ENCODE peak calls at places on chromosomes 12 and 14, in six cellular contexts. One of them, this sample, is unnamed. For H3K4me1, the result is how much of the 10 kb centered on the place peaks cover.

GRCh38 chr12:28606967-28607557 is 416.8 kb downstream of the CCDC91 start:
- DNase-seq in gastrocnemius medialis: no peak
- DNase-seq in IMR-90: no peak
- DNase-seq in stomach: no peak
- DNase-seq in CD8-positive, alpha-beta T cell: no peak
- DNase-seq in neural progenitor cell: no peak
- DNase-seq in this sample: no peak

GRCh38 chr14:83425138-83425537 is 1891.5 kb upstream of the SEL1L start:
- DNase-seq in gastrocnemius medialis: no peak
- DNase-seq in IMR-90: peak
- DNase-seq in stomach: no peak
- DNase-seq in CD8-positive, alpha-beta T cell: no peak
- DNase-seq in neural progenitor cell: no peak
- DNase-seq in this sample: no peak

GRCh38 chr12:127108360-127109215 is 1158.4 kb upstream of the TMEM132C start:
- DNase-seq in gastrocnemius medialis: no peak
- DNase-seq in IMR-90: peak
- DNase-seq in stomach: peak
- DNase-seq in CD8-positive, alpha-beta T cell: peak
- DNase-seq in neural progenitor cell: peak
- DNase-seq in this sample: peak

GRCh38 chr14:84859116-84859515 is 670.8 kb upstream of the FLRT2 start:
- DNase-seq in gastrocnemius medialis: no peak
- DNase-seq in IMR-90: no peak
- DNase-seq in stomach: no peak
- DNase-seq in CD8-positive, alpha-beta T cell: no peak
- DNase-seq in neural progenitor cell: no peak
- DNase-seq in this sample: no peak

GRCh38 chr14:70663707-70664179 is 22.0 kb downstream of the TTC9 start:
- DNase-seq in gastrocnemius medialis: no peak
- DNase-seq in IMR-90: peak
- DNase-seq in stomach: no peak
- DNase-seq in CD8-positive, alpha-beta T cell: no peak
- DNase-seq in neural progenitor cell: no peak
- DNase-seq in this sample: no peak

GRCh38 chr14:92633724-92634123 is 114.7 kb downstream of the LGMN start:
- DNase-seq in gastrocnemius medialis: no peak
- DNase-seq in IMR-90: peak
- DNase-seq in stomach: no peak
- DNase-seq in CD8-positive, alpha-beta T cell: no peak
- DNase-seq in neural progenitor cell: no peak
- DNase-seq in this sample: no peak

GRCh38 chr12:103727638-103728037 is 113.4 kb downstream of the NT5DC3 start:
- DNase-seq in gastrocnemius medialis: no peak
- DNase-seq in IMR-90: no peak
- DNase-seq in stomach: no peak
- DNase-seq in CD8-positive, alpha-beta T cell: no peak
- DNase-seq in neural progenitor cell: no peak
- DNase-seq in this sample: no peak

GRCh38 chr12:67222302-67222701 is 46.9 kb upstream of the CAND1 start:
- DNase-seq in gastrocnemius medialis: no peak
- DNase-seq in IMR-90: peak
- DNase-seq in stomach: no peak
- DNase-seq in CD8-positive, alpha-beta T cell: no peak
- DNase-seq in neural progenitor cell: peak
- DNase-seq in this sample: no peak

GRCh38 chr12:70427611-70428010 is 61.5 kb downstream of the KCNMB4 start:
- DNase-seq in gastrocnemius medialis: no peak
- DNase-seq in IMR-90: no peak
- DNase-seq in stomach: no peak
- DNase-seq in CD8-positive, alpha-beta T cell: no peak
- DNase-seq in neural progenitor cell: no peak
- DNase-seq in this sample: no peak

GRCh38 chr12:28574746-28575592 is 384.7 kb downstream of the CCDC91 start:
- DNase-seq in gastrocnemius medialis: no peak
- DNase-seq in IMR-90: no peak
- DNase-seq in stomach: no peak
- DNase-seq in CD8-positive, alpha-beta T cell: no peak
- DNase-seq in neural progenitor cell: no peak
- DNase-seq in this sample: no peak

GRCh38 chr12:65958456-65958855 is 134.2 kb downstream of the HMGA2 start:
- DNase-seq in gastrocnemius medialis: no peak
- DNase-seq in IMR-90: peak
- DNase-seq in stomach: no peak
- DNase-seq in CD8-positive, alpha-beta T cell: no peak
- DNase-seq in neural progenitor cell: no peak
- DNase-seq in this sample: no peak
- H3K27ac ChIP-seq in gastrocnemius medialis: no peak
- H3K27ac ChIP-seq in IMR-90: no peak
- H3K27ac ChIP-seq in stomach: no peak
- H3K27ac ChIP-seq in CD8-positive, alpha-beta T cell: no peak
- H3K27ac ChIP-seq in neural progenitor cell: no peak
- H3K27ac ChIP-seq in this sample: no peak

DNA sequence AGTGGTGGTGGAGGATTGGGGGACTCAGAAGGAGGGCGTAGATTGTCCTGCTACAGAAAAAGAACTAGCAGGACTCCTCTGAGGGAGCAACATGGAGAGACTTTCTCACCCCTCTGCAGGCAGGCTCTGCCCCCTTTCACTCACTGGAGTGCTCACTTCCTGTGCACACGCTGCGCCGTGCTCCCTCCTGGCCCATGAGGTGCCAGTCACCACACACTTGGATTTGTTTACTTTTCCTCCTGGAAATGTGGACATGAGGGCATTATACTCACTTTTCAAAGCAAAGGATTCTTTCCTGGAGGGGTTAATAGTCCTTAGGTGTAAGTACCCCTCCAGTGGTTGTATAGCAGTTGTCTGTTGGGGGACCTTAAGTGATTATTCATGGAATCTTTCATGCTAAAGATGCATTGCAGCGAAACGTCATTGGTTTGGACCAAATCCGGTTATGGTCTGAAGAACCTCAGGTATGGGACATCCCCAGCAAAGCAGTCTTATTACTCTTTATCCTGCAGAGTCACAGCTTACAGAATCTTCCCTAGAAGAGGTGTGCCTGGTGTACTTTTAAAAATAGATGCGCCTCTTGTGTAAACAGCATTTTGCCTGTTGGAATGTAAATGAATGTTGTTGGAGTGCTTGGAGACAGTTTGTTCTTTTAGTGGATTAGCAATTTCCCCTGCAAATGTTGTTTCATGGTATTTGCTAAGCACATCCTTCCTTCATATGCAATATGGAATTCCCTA is 242.7 kb downstream of the ZFP36L1 start:
- DNase-seq in gastrocnemius medialis: no peak
- DNase-seq in IMR-90: no peak
- DNase-seq in stomach: no peak
- DNase-seq in CD8-positive, alpha-beta T cell: no peak
- DNase-seq in neural progenitor cell: no peak
- DNase-seq in this sample: no peak
- H3K4me1 ChIP-seq in gastrocnemius medialis: half or more
- H3K4me1 ChIP-seq in IMR-90: under half
- H3K4me1 ChIP-seq in stomach: half or more
- H3K4me1 ChIP-seq in CD8-positive, alpha-beta T cell: under half
- H3K4me1 ChIP-seq in neural progenitor cell: under half
- H3K4me1 ChIP-seq in this sample: half or more

GRCh38 chr12:108907861-108908302 is 28.0 kb downstream of the DAO start:
- DNase-seq in gastrocnemius medialis: peak
- DNase-seq in IMR-90: no peak
- DNase-seq in stomach: no peak
- DNase-seq in CD8-positive, alpha-beta T cell: no peak
- DNase-seq in neural progenitor cell: no peak
- DNase-seq in this sample: no peak
- H3K27ac ChIP-seq in gastrocnemius medialis: no peak
- H3K27ac ChIP-seq in IMR-90: no peak
- H3K27ac ChIP-seq in stomach: no peak
- H3K27ac ChIP-seq in CD8-positive, alpha-beta T cell: no peak
- H3K27ac ChIP-seq in neural progenitor cell: no peak
- H3K27ac ChIP-seq in this sample: peak

GRCh38 chr14:49895480-49895879 is 2.6 kb downstream of the ARF6 start:
- DNase-seq in gastrocnemius medialis: no peak
- DNase-seq in IMR-90: no peak
- DNase-seq in stomach: no peak
- DNase-seq in CD8-positive, alpha-beta T cell: no peak
- DNase-seq in neural progenitor cell: no peak
- DNase-seq in this sample: no peak

GRCh38 chr14:49896956-49897355 is 4.1 kb downstream of the ARF6 start:
- DNase-seq in gastrocnemius medialis: no peak
- DNase-seq in IMR-90: no peak
- DNase-seq in stomach: no peak
- DNase-seq in CD8-positive, alpha-beta T cell: no peak
- DNase-seq in neural progenitor cell: no peak
- DNase-seq in this sample: no peak

GRCh38 chr14:49892636-49893308 is at the start of gene ARF6:
- DNase-seq in gastrocnemius medialis: peak
- DNase-seq in IMR-90: peak
- DNase-seq in stomach: peak
- DNase-seq in CD8-positive, alpha-beta T cell: peak
- DNase-seq in neural progenitor cell: peak
- DNase-seq in this sample: peak

GRCh38 chr14:49892301-49892635 is 614 bp upstream of the ARF6 start:
- DNase-seq in gastrocnemius medialis: peak
- DNase-seq in IMR-90: peak
- DNase-seq in stomach: peak
- DNase-seq in CD8-positive, alpha-beta T cell: peak
- DNase-seq in neural progenitor cell: no peak
- DNase-seq in this sample: no peak

DNA sequence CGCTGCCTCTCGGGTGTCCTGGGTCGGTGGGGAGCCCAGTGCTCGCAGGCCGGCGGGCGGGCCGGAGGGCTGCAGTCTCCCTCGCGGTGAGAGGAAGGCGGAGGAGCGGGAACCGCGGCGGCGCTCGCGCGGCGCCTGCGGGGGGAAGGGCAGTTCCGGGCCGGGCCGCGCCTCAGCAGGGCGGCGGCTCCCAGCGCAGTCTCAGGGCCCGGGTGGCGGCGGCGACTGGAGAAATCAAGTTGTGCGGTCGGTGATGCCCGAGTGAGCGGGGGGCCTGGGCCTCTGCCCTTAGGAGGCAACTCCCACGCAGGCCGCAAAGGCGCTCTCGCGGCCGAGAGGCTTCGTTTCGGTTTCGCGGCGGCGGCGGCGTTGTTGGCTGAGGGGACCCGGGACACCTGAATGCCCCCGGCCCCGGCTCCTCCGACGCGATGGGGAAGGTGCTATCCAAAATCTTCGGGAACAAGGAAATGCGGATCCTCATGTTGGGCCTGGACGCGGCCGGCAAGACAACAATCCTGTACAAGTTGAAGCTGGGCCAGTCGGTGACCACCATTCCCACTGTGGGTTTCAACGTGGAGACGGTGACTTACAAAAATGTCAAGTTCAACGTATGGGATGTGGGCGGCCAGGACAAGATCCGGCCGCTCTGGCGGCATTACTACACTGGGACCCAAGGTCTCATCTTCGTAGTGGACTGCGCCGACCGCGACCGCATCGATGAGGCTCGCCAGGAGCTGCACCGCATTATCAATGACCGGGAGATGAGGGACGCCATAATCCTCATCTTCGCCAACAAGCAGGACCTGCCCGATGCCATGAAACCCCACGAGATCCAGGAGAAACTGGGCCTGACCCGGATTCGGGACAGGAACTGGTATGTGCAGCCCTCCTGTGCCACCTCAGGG is 679 bp downstream of the ARF6 start:
- DNase-seq in gastrocnemius medialis: peak
- DNase-seq in IMR-90: no peak
- DNase-seq in stomach: peak
- DNase-seq in CD8-positive, alpha-beta T cell: peak
- DNase-seq in neural progenitor cell: peak
- DNase-seq in this sample: peak
- H3K4me1 ChIP-seq in gastrocnemius medialis: under half
- H3K4me1 ChIP-seq in IMR-90: under half
- H3K4me1 ChIP-seq in stomach: under half
- H3K4me1 ChIP-seq in CD8-positive, alpha-beta T cell: under half
- H3K4me1 ChIP-seq in neural progenitor cell: under half
- H3K4me1 ChIP-seq in this sample: half or more

GRCh38 chr14:95134304-95134933 is 22.9 kb downstream of the DICER1 start:
- DNase-seq in gastrocnemius medialis: no peak
- DNase-seq in IMR-90: peak
- DNase-seq in stomach: no peak
- DNase-seq in CD8-positive, alpha-beta T cell: no peak
- DNase-seq in neural progenitor cell: no peak
- DNase-seq in this sample: no peak
- H3K27ac ChIP-seq in gastrocnemius medialis: no peak
- H3K27ac ChIP-seq in IMR-90: peak
- H3K27ac ChIP-seq in stomach: no peak
- H3K27ac ChIP-seq in CD8-positive, alpha-beta T cell: no peak
- H3K27ac ChIP-seq in neural progenitor cell: peak
- H3K27ac ChIP-seq in this sample: no peak

GRCh38 chr14:75181426-75182062 is 5.1 kb upstream of the TMED10 start:
- DNase-seq in gastrocnemius medialis: no peak
- DNase-seq in IMR-90: no peak
- DNase-seq in stomach: no peak
- DNase-seq in CD8-positive, alpha-beta T cell: no peak
- DNase-seq in neural progenitor cell: peak
- DNase-seq in this sample: no peak
- H3K4me1 ChIP-seq in gastrocnemius medialis: under half
- H3K4me1 ChIP-seq in IMR-90: under half
- H3K4me1 ChIP-seq in stomach: under half
- H3K4me1 ChIP-seq in CD8-positive, alpha-beta T cell: under half
- H3K4me1 ChIP-seq in neural progenitor cell: under half
- H3K4me1 ChIP-seq in this sample: under half

GRCh38 chr14:35385042-35385839 is 19.3 kb downstream of the NFKBIA start:
- DNase-seq in gastrocnemius medialis: peak
- DNase-seq in IMR-90: peak
- DNase-seq in stomach: peak
- DNase-seq in CD8-positive, alpha-beta T cell: no peak
- DNase-seq in neural progenitor cell: peak
- DNase-seq in this sample: peak

GRCh38 chr14:35387209-35387608 is 17.3 kb downstream of the NFKBIA start:
- DNase-seq in gastrocnemius medialis: no peak
- DNase-seq in IMR-90: no peak
- DNase-seq in stomach: no peak
- DNase-seq in CD8-positive, alpha-beta T cell: no peak
- DNase-seq in neural progenitor cell: no peak
- DNase-seq in this sample: no peak

GRCh38 chr14:35386673-35387125 is 17.9 kb downstream of the NFKBIA start:
- DNase-seq in gastrocnemius medialis: no peak
- DNase-seq in IMR-90: no peak
- DNase-seq in stomach: no peak
- DNase-seq in CD8-positive, alpha-beta T cell: no peak
- DNase-seq in neural progenitor cell: peak
- DNase-seq in this sample: peak

GRCh38 chr14:35383569-35384385 is 20.8 kb downstream of the NFKBIA start:
- DNase-seq in gastrocnemius medialis: no peak
- DNase-seq in IMR-90: no peak
- DNase-seq in stomach: no peak
- DNase-seq in CD8-positive, alpha-beta T cell: no peak
- DNase-seq in neural progenitor cell: no peak
- DNase-seq in this sample: peak

GRCh38 chr14:35384386-35385041 is 20.0 kb downstream of the NFKBIA start:
- DNase-seq in gastrocnemius medialis: peak
- DNase-seq in IMR-90: peak
- DNase-seq in stomach: no peak
- DNase-seq in CD8-positive, alpha-beta T cell: no peak
- DNase-seq in neural progenitor cell: no peak
- DNase-seq in this sample: peak
- H3K27ac ChIP-seq in gastrocnemius medialis: peak
- H3K27ac ChIP-seq in IMR-90: peak
- H3K27ac ChIP-seq in stomach: peak
- H3K27ac ChIP-seq in CD8-positive, alpha-beta T cell: no peak
- H3K27ac ChIP-seq in neural progenitor cell: no peak
- H3K27ac ChIP-seq in this sample: peak